ENCODE peak calls at places on chromosomes 16 and 17, in eight cellular contexts. One of them, this sample, is unnamed.

GRCh38 chr17:16923097-16923903 is 48.6 kb downstream of the TNFRSF13B start:
- DNase-seq in sigmoid colon: peak; percentile 52
- DNase-seq in tibial nerve: peak; percentile 6
- DNase-seq in stomach: peak; percentile 25
- DNase-seq in suprapubic skin: no peak
- DNase-seq in SK-N-SH: no peak
- DNase-seq in A549: no peak
- DNase-seq in upper lobe of left lung: peak; percentile 20
- DNase-seq in this sample: no peak

GRCh38 chr16:11258553-11259287 is 2.7 kb upstream of the SOCS1 start:
- DNase-seq in sigmoid colon: peak; percentile 72
- DNase-seq in tibial nerve: no peak
- DNase-seq in stomach: peak; percentile 83
- DNase-seq in suprapubic skin: peak; percentile 79
- DNase-seq in SK-N-SH: peak; percentile 50
- DNase-seq in A549: no peak
- DNase-seq in upper lobe of left lung: peak; percentile 73
- DNase-seq in this sample: peak; percentile 29

GRCh38 chr17:49387374-49388289 is 25.6 kb upstream of the ZNF652 start:
- DNase-seq in sigmoid colon: no peak
- DNase-seq in tibial nerve: no peak
- DNase-seq in stomach: no peak
- DNase-seq in suprapubic skin: no peak
- DNase-seq in SK-N-SH: no peak
- DNase-seq in A549: no peak
- DNase-seq in upper lobe of left lung: no peak
- DNase-seq in this sample: no peak

GRCh38 chr16:88526906-88527185 is 43.4 kb upstream of the ZC3H18 start:
- DNase-seq in sigmoid colon: no peak
- DNase-seq in tibial nerve: no peak
- DNase-seq in stomach: no peak
- DNase-seq in suprapubic skin: no peak
- DNase-seq in SK-N-SH: no peak
- DNase-seq in A549: no peak
- DNase-seq in upper lobe of left lung: no peak
- DNase-seq in this sample: peak; percentile 72

GRCh38 chr16:31714899-31715504 is 158.6 kb upstream of the ZNF267 start:
- DNase-seq in sigmoid colon: no peak
- DNase-seq in tibial nerve: no peak
- DNase-seq in stomach: no peak
- DNase-seq in suprapubic skin: no peak
- DNase-seq in SK-N-SH: no peak
- DNase-seq in A549: no peak
- DNase-seq in upper lobe of left lung: no peak
- DNase-seq in this sample: no peak

GRCh38 chr16:48223490-48223889 is 20.6 kb upstream of the LONP2 start:
- DNase-seq in sigmoid colon: no peak
- DNase-seq in tibial nerve: no peak
- DNase-seq in stomach: no peak
- DNase-seq in suprapubic skin: no peak
- DNase-seq in SK-N-SH: no peak
- DNase-seq in A549: no peak
- DNase-seq in upper lobe of left lung: no peak
- DNase-seq in this sample: no peak

GRCh38 chr17:29973005-29973404 is 31.6 kb downstream of the EFCAB5 start:
- DNase-seq in sigmoid colon: no peak
- DNase-seq in tibial nerve: no peak
- DNase-seq in stomach: no peak
- DNase-seq in suprapubic skin: no peak
- DNase-seq in SK-N-SH: no peak
- DNase-seq in A549: no peak
- DNase-seq in upper lobe of left lung: no peak
- DNase-seq in this sample: no peak

GRCh38 chr17:80640379-80641071 is 95.9 kb downstream of the RPTOR start:
- DNase-seq in sigmoid colon: no peak
- DNase-seq in tibial nerve: no peak
- DNase-seq in stomach: no peak
- DNase-seq in suprapubic skin: no peak
- DNase-seq in SK-N-SH: no peak
- DNase-seq in A549: no peak
- DNase-seq in upper lobe of left lung: no peak
- DNase-seq in this sample: no peak

GRCh38 chr17:47879028-47879585 is 16.9 kb upstream of the SP2 start:
- DNase-seq in sigmoid colon: no peak
- DNase-seq in tibial nerve: no peak
- DNase-seq in stomach: no peak
- DNase-seq in suprapubic skin: no peak
- DNase-seq in SK-N-SH: no peak
- DNase-seq in A549: no peak
- DNase-seq in upper lobe of left lung: no peak
- DNase-seq in this sample: no peak

GRCh38 chr16:66858740-66859396 is 14.7 kb downstream of the CA7 start:
- DNase-seq in sigmoid colon: no peak
- DNase-seq in tibial nerve: no peak
- DNase-seq in stomach: peak; percentile 48
- DNase-seq in suprapubic skin: no peak
- DNase-seq in SK-N-SH: peak; percentile 19
- DNase-seq in A549: no peak
- DNase-seq in upper lobe of left lung: peak; percentile 85
- DNase-seq in this sample: no peak

GRCh38 chr17:19755392-19755791 is 7.3 kb upstream of the ALDH3A1 start:
- DNase-seq in sigmoid colon: no peak
- DNase-seq in tibial nerve: no peak
- DNase-seq in stomach: no peak
- DNase-seq in suprapubic skin: no peak
- DNase-seq in SK-N-SH: no peak
- DNase-seq in A549: no peak
- DNase-seq in upper lobe of left lung: no peak
- DNase-seq in this sample: no peak

GRCh38 chr16:65964752-65965151 is 401.7 kb upstream of the CDH5 start:
- DNase-seq in sigmoid colon: no peak
- DNase-seq in tibial nerve: no peak
- DNase-seq in stomach: no peak
- DNase-seq in suprapubic skin: no peak
- DNase-seq in SK-N-SH: no peak
- DNase-seq in A549: no peak
- DNase-seq in upper lobe of left lung: no peak
- DNase-seq in this sample: no peak

GRCh38 chr17:17403899-17404576 is 72.8 kb upstream of the MED9 start:
- DNase-seq in sigmoid colon: no peak
- DNase-seq in tibial nerve: no peak
- DNase-seq in stomach: no peak
- DNase-seq in suprapubic skin: no peak
- DNase-seq in SK-N-SH: peak; percentile 79
- DNase-seq in A549: no peak
- DNase-seq in upper lobe of left lung: no peak
- DNase-seq in this sample: no peak

GRCh38 chr17:80901319-80901718 is 90.3 kb upstream of the CHMP6 start:
- DNase-seq in sigmoid colon: no peak
- DNase-seq in tibial nerve: no peak
- DNase-seq in stomach: no peak
- DNase-seq in suprapubic skin: no peak
- DNase-seq in SK-N-SH: no peak
- DNase-seq in A549: no peak
- DNase-seq in upper lobe of left lung: no peak
- DNase-seq in this sample: no peak

GRCh38 chr17:16027708-16028584 is 28.3 kb downstream of the TTC19 start:
- DNase-seq in sigmoid colon: no peak
- DNase-seq in tibial nerve: no peak
- DNase-seq in stomach: no peak
- DNase-seq in suprapubic skin: no peak
- DNase-seq in SK-N-SH: no peak
- DNase-seq in A549: peak; percentile 92
- DNase-seq in upper lobe of left lung: peak; percentile 45
- DNase-seq in this sample: no peak

GRCh38 chr16:70421473-70422311 is 17.2 kb downstream of the ST3GAL2 start:
- DNase-seq in sigmoid colon: no peak
- DNase-seq in tibial nerve: no peak
- DNase-seq in stomach: no peak
- DNase-seq in suprapubic skin: no peak
- DNase-seq in SK-N-SH: no peak
- DNase-seq in A549: no peak
- DNase-seq in upper lobe of left lung: no peak
- DNase-seq in this sample: no peak

GRCh38 chr16:89201467-89202377 is 1.4 kb upstream of the SLC22A31 start:
- DNase-seq in sigmoid colon: peak; percentile 75
- DNase-seq in tibial nerve: no peak
- DNase-seq in stomach: peak; percentile 90
- DNase-seq in suprapubic skin: peak; percentile 74
- DNase-seq in SK-N-SH: peak; percentile 98
- DNase-seq in A549: peak; percentile 87
- DNase-seq in upper lobe of left lung: peak; percentile 81
- DNase-seq in this sample: peak; percentile 93

GRCh38 chr17:43020789-43021738 is 1.1 kb downstream of the VAT1 start:
- DNase-seq in sigmoid colon: peak; percentile 93
- DNase-seq in tibial nerve: peak; percentile 68
- DNase-seq in stomach: peak; percentile 34
- DNase-seq in suprapubic skin: peak; percentile 92
- DNase-seq in SK-N-SH: peak; percentile 86
- DNase-seq in A549: peak; percentile 70
- DNase-seq in upper lobe of left lung: peak; percentile 81
- DNase-seq in this sample: peak; percentile 83

GRCh38 chr17:21549107-21549687 is 143.1 kb upstream of the KCNJ18 start:
- DNase-seq in sigmoid colon: no peak
- DNase-seq in tibial nerve: no peak
- DNase-seq in stomach: no peak
- DNase-seq in suprapubic skin: no peak
- DNase-seq in SK-N-SH: no peak
- DNase-seq in A549: no peak
- DNase-seq in upper lobe of left lung: no peak
- DNase-seq in this sample: no peak

GRCh38 chr16:56539667-56540066 is 19.8 kb upstream of the BBS2 start:
- DNase-seq in sigmoid colon: no peak
- DNase-seq in tibial nerve: no peak
- DNase-seq in stomach: no peak
- DNase-seq in suprapubic skin: no peak
- DNase-seq in SK-N-SH: no peak
- DNase-seq in A549: no peak
- DNase-seq in upper lobe of left lung: no peak
- DNase-seq in this sample: peak; percentile 35

DNA sequence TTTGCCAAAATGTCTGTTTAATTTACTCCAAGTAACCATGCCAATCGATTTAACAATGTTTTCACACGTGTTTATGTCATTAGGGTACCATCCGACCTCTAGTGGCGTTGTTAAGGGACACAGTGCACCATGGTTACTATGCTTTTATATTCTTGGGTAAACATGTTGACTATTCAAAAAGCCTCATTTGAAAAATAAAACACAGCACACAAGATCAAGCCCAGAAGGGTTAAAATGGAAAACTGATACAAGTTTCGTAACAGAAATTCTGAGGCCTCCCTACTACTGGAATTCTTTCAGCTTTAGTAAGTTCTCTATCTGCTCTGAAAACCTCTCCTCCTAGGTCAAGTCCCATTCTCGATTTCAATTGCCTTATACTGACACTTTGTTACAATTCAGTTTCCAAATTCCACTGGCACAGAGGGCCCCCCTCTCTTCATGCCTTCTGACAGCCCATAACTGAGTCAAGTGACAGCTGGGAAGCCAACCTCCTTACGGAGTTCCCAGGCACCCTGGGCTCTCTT is 2.1 kb downstream of the CFAP20 start:
- DNase-seq in sigmoid colon: no peak
- DNase-seq in tibial nerve: no peak
- DNase-seq in stomach: no peak
- DNase-seq in suprapubic skin: peak; percentile 53
- DNase-seq in SK-N-SH: no peak
- DNase-seq in A549: peak; percentile 65
- DNase-seq in upper lobe of left lung: peak; percentile 49
- DNase-seq in this sample: no peak
- H3K4me3 ChIP-seq in sigmoid colon: peak overlapping the region; percentile 83
- H3K4me3 ChIP-seq in tibial nerve: peak overlapping the region; percentile 94
- H3K4me3 ChIP-seq in stomach: peak overlapping the region; percentile 12
- H3K4me3 ChIP-seq in suprapubic skin: peak overlapping the region; percentile 89
- H3K4me3 ChIP-seq in SK-N-SH: peak overlapping the region; percentile 92
- H3K4me3 ChIP-seq in A549: no peak overlapping the region
- H3K4me3 ChIP-seq in upper lobe of left lung: no peak overlapping the region
- H3K4me3 ChIP-seq in this sample: peak overlapping the region; percentile 19

GRCh38 chr17:45090711-45091110 is 29.6 kb downstream of the NMT1 start:
- DNase-seq in sigmoid colon: no peak
- DNase-seq in tibial nerve: no peak
- DNase-seq in stomach: no peak
- DNase-seq in suprapubic skin: no peak
- DNase-seq in SK-N-SH: no peak
- DNase-seq in A549: peak; percentile 42
- DNase-seq in upper lobe of left lung: no peak
- DNase-seq in this sample: no peak
- TF ChIP-seq EP300 in sigmoid colon: no peak
- TF ChIP-seq EP300 in tibial nerve: no peak
- TF ChIP-seq EP300 in stomach: no peak
- TF ChIP-seq EP300 in suprapubic skin: no peak
- TF ChIP-seq EP300 in SK-N-SH: no peak
- TF ChIP-seq EP300 in A549: no peak
- TF ChIP-seq EP300 in upper lobe of left lung: no peak
- TF ChIP-seq EP300 in this sample: no peak

DNA sequence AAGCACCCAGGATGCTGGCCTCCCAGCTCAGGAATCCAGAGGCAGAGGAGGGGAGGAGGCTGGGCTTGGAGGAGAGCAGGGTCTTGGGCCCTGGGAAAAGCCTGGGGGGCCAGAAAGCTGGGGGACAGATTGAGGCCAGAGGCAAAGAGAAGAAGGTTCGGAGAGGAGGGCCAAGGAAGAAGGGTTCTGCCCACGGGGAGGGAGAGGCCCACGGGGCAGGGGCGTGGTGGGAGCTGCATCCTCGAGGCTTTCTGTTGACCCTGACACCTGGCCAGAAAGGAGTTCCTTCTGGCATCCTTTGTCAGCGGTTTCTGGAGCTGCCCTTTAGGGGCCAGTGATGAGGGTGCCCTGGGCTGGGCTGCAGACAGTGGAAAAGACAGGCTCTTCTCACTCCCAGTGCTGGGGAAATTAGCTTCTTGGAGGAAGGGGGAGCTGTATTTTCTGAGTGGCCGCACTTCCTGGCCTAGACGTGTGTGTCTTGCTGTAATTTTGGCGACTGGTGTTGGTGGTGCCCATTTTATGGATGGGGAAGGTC is 308.7 kb downstream of the SEC14L1 start:
- DNase-seq in sigmoid colon: no peak
- DNase-seq in tibial nerve: no peak
- DNase-seq in stomach: no peak
- DNase-seq in suprapubic skin: no peak
- DNase-seq in SK-N-SH: peak; percentile 38
- DNase-seq in A549: no peak
- DNase-seq in upper lobe of left lung: no peak
- DNase-seq in this sample: no peak
- H3K4me3 ChIP-seq in sigmoid colon: peak overlapping the region; percentile 60
- H3K4me3 ChIP-seq in tibial nerve: peak overlapping the region; percentile 68
- H3K4me3 ChIP-seq in stomach: no peak overlapping the region
- H3K4me3 ChIP-seq in suprapubic skin: no peak overlapping the region
- H3K4me3 ChIP-seq in SK-N-SH: peak overlapping the region; percentile 79
- H3K4me3 ChIP-seq in A549: no peak overlapping the region
- H3K4me3 ChIP-seq in upper lobe of left lung: no peak overlapping the region
- H3K4me3 ChIP-seq in this sample: no peak overlapping the region

DNA sequence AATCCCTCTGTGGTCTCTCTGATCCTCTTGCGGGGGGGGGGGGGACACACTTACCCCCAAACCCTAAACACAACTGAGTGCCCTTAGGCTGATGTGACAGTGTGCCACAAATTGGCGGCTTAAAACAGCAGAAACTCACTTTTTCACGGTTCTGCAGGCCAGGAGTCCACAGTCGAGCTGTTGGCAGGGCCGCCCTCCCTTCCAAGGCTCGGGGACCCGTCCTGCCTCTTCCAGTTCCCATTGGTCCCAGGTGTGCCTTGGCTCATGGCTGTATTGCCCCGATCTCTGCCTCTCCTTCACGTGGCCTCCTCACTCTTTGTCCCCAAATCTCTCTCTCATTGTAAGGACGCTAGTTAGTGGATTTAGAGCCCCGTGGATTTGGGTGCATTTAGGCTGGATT is 199.9 kb upstream of the CIBAR2 start:
- DNase-seq in sigmoid colon: no peak
- DNase-seq in tibial nerve: no peak
- DNase-seq in stomach: no peak
- DNase-seq in suprapubic skin: no peak
- DNase-seq in SK-N-SH: no peak
- DNase-seq in A549: no peak
- DNase-seq in upper lobe of left lung: no peak
- DNase-seq in this sample: no peak
- TF ChIP-seq EP300 in sigmoid colon: no peak
- TF ChIP-seq EP300 in tibial nerve: no peak
- TF ChIP-seq EP300 in stomach: no peak
- TF ChIP-seq EP300 in suprapubic skin: no peak
- TF ChIP-seq EP300 in SK-N-SH: no peak
- TF ChIP-seq EP300 in A549: no peak
- TF ChIP-seq EP300 in upper lobe of left lung: no peak
- TF ChIP-seq EP300 in this sample: no peak

This sample was measured in ovary.